ENCODE peak calls at places on chromosomes 13 and 19, in four cellular contexts. One of them, this sample, is unnamed.

GRCh38 chr19:35090795-35091214 is 24.8 kb upstream of the FXYD3 start:
- DNase-seq in Kasumi-1: no peak
- DNase-seq in NCI-H146: peak
- DNase-seq in HT1080: no peak
- DNase-seq in this sample: no peak

GRCh38 chr13:40109324-40109958 is 454.0 kb downstream of the COG6 start:
- DNase-seq in Kasumi-1: no peak
- DNase-seq in NCI-H146: no peak
- DNase-seq in HT1080: peak
- DNase-seq in this sample: peak

GRCh38 chr13:97295279-97296182 is 73.4 kb downstream of the MBNL2 start:
- DNase-seq in Kasumi-1: no peak
- DNase-seq in NCI-H146: no peak
- DNase-seq in HT1080: peak
- DNase-seq in this sample: no peak

GRCh38 chr13:52195052-52195837 is 35.8 kb upstream of the NEK3 start:
- DNase-seq in Kasumi-1: peak
- DNase-seq in NCI-H146: peak
- DNase-seq in HT1080: no peak
- DNase-seq in this sample: peak

GRCh38 chr19:6423499-6424189 is 967 bp downstream of the KHSRP start:
- DNase-seq in Kasumi-1: peak
- DNase-seq in NCI-H146: peak
- DNase-seq in HT1080: peak
- DNase-seq in this sample: no peak

GRCh38 chr19:7947939-7948338 is 4.5 kb upstream of the TIMM44 start:
- DNase-seq in Kasumi-1: no peak
- DNase-seq in NCI-H146: no peak
- DNase-seq in HT1080: peak
- DNase-seq in this sample: no peak

GRCh38 chr19:2550431-2551171 is 74.7 kb downstream of the GADD45B start:
- DNase-seq in Kasumi-1: no peak
- DNase-seq in NCI-H146: no peak
- DNase-seq in HT1080: no peak
- DNase-seq in this sample: no peak

GRCh38 chr19:5987077-5987818 is 9.3 kb upstream of the RANBP3 start:
- DNase-seq in Kasumi-1: peak
- DNase-seq in NCI-H146: peak
- DNase-seq in HT1080: peak
- DNase-seq in this sample: peak

GRCh38 chr19:18862976-18863842 is 31.4 kb downstream of the UPF1 start:
- DNase-seq in Kasumi-1: no peak
- DNase-seq in NCI-H146: no peak
- DNase-seq in HT1080: no peak
- DNase-seq in this sample: no peak

GRCh38 chr19:17490411-17490810 is 20.1 kb downstream of the SLC27A1 start:
- DNase-seq in Kasumi-1: no peak
- DNase-seq in NCI-H146: no peak
- DNase-seq in HT1080: no peak
- DNase-seq in this sample: no peak

This sample was measured in MV-4-11.